ENCODE peak calls at places on chromosomes 16 and 17, in four cellular contexts. One of them, this sample, is unnamed.

GRCh38 chr16:546909-547770 is 13.1 kb upstream of the PRR35 start:
- DNase-seq in NCI-H82: peak; percentile 69
- DNase-seq in stimulated activated CD4-positive, alpha-beta T cell treated with anti-CD3 and anti-CD28 coated beads, Interleukin-15, amount 100 ng/mL, for 1 hour: no peak
- DNase-seq in Daoy: peak; percentile 77
- DNase-seq in this sample: no peak

GRCh38 chr16:67163164-67163902 is 1.2 kb upstream of the HSF4 start:
- DNase-seq in NCI-H82: peak; percentile 53
- DNase-seq in stimulated activated CD4-positive, alpha-beta T cell treated with anti-CD3 and anti-CD28 coated beads, Interleukin-15, amount 100 ng/mL, for 1 hour: no peak
- DNase-seq in Daoy: peak; percentile 39
- DNase-seq in this sample: no peak

GRCh38 chr16:48862087-48862532 is 252.1 kb upstream of the N4BP1 start:
- DNase-seq in NCI-H82: peak; percentile 0
- DNase-seq in stimulated activated CD4-positive, alpha-beta T cell treated with anti-CD3 and anti-CD28 coated beads, Interleukin-15, amount 100 ng/mL, for 1 hour: no peak
- DNase-seq in Daoy: peak; percentile 54
- DNase-seq in this sample: no peak

GRCh38 chr16:89431158-89431584 is 59.2 kb downstream of the ANKRD11 start:
- DNase-seq in NCI-H82: no peak
- DNase-seq in stimulated activated CD4-positive, alpha-beta T cell treated with anti-CD3 and anti-CD28 coated beads, Interleukin-15, amount 100 ng/mL, for 1 hour: no peak
- DNase-seq in Daoy: no peak
- DNase-seq in this sample: no peak

GRCh38 chr16:49580751-49581303 is 207.2 kb downstream of the C16orf78 start:
- DNase-seq in NCI-H82: no peak
- DNase-seq in stimulated activated CD4-positive, alpha-beta T cell treated with anti-CD3 and anti-CD28 coated beads, Interleukin-15, amount 100 ng/mL, for 1 hour: no peak
- DNase-seq in Daoy: no peak
- DNase-seq in this sample: no peak

GRCh38 chr16:84828322-84828721 is 8.5 kb downstream of the CRISPLD2 start:
- DNase-seq in NCI-H82: no peak
- DNase-seq in stimulated activated CD4-positive, alpha-beta T cell treated with anti-CD3 and anti-CD28 coated beads, Interleukin-15, amount 100 ng/mL, for 1 hour: no peak
- DNase-seq in Daoy: no peak
- DNase-seq in this sample: no peak

GRCh38 chr17:78921437-78921971 is 3.7 kb downstream of the TIMP2 start:
- DNase-seq in NCI-H82: peak; percentile 39
- DNase-seq in stimulated activated CD4-positive, alpha-beta T cell treated with anti-CD3 and anti-CD28 coated beads, Interleukin-15, amount 100 ng/mL, for 1 hour: no peak
- DNase-seq in Daoy: no peak
- DNase-seq in this sample: no peak

GRCh38 chr17:10557422-10557821 is 8.0 kb upstream of the MYH2 start:
- DNase-seq in NCI-H82: no peak
- DNase-seq in stimulated activated CD4-positive, alpha-beta T cell treated with anti-CD3 and anti-CD28 coated beads, Interleukin-15, amount 100 ng/mL, for 1 hour: no peak
- DNase-seq in Daoy: no peak
- DNase-seq in this sample: no peak

GRCh38 chr16:85168732-85169256 is 56.5 kb upstream of the CIBAR2 start:
- DNase-seq in NCI-H82: peak; percentile 65
- DNase-seq in stimulated activated CD4-positive, alpha-beta T cell treated with anti-CD3 and anti-CD28 coated beads, Interleukin-15, amount 100 ng/mL, for 1 hour: no peak
- DNase-seq in Daoy: peak; percentile 57
- DNase-seq in this sample: no peak

GRCh38 chr16:16143038-16143763 is 80.1 kb downstream of the ABCC6 start:
- DNase-seq in NCI-H82: peak; percentile 61
- DNase-seq in stimulated activated CD4-positive, alpha-beta T cell treated with anti-CD3 and anti-CD28 coated beads, Interleukin-15, amount 100 ng/mL, for 1 hour: no peak
- DNase-seq in Daoy: no peak
- DNase-seq in this sample: no peak

GRCh38 chr16:89293276-89294143 is 76.0 kb downstream of the ZNF778 start:
- DNase-seq in NCI-H82: no peak
- DNase-seq in stimulated activated CD4-positive, alpha-beta T cell treated with anti-CD3 and anti-CD28 coated beads, Interleukin-15, amount 100 ng/mL, for 1 hour: no peak
- DNase-seq in Daoy: no peak
- DNase-seq in this sample: no peak

GRCh38 chr16:18788828-18789514 is 1.2 kb downstream of the RPS15A start:
- DNase-seq in NCI-H82: no peak
- DNase-seq in stimulated activated CD4-positive, alpha-beta T cell treated with anti-CD3 and anti-CD28 coated beads, Interleukin-15, amount 100 ng/mL, for 1 hour: no peak
- DNase-seq in Daoy: no peak
- DNase-seq in this sample: no peak

GRCh38 chr16:89283449-89283848 is 65.9 kb downstream of the ZNF778 start:
- DNase-seq in NCI-H82: no peak
- DNase-seq in stimulated activated CD4-positive, alpha-beta T cell treated with anti-CD3 and anti-CD28 coated beads, Interleukin-15, amount 100 ng/mL, for 1 hour: no peak
- DNase-seq in Daoy: no peak
- DNase-seq in this sample: no peak

GRCh38 chr17:27565874-27566672 is 64.9 kb upstream of the LGALS9 start:
- DNase-seq in NCI-H82: no peak
- DNase-seq in stimulated activated CD4-positive, alpha-beta T cell treated with anti-CD3 and anti-CD28 coated beads, Interleukin-15, amount 100 ng/mL, for 1 hour: no peak
- DNase-seq in Daoy: peak; percentile 59
- DNase-seq in this sample: no peak

GRCh38 chr17:47291242-47291873 is 32.4 kb upstream of the EFCAB13 start:
- DNase-seq in NCI-H82: no peak
- DNase-seq in stimulated activated CD4-positive, alpha-beta T cell treated with anti-CD3 and anti-CD28 coated beads, Interleukin-15, amount 100 ng/mL, for 1 hour: no peak
- DNase-seq in Daoy: no peak
- DNase-seq in this sample: no peak

GRCh38 chr16:27441276-27441675 is 39.3 kb downstream of the IL21R start:
- DNase-seq in NCI-H82: no peak
- DNase-seq in stimulated activated CD4-positive, alpha-beta T cell treated with anti-CD3 and anti-CD28 coated beads, Interleukin-15, amount 100 ng/mL, for 1 hour: no peak
- DNase-seq in Daoy: no peak
- DNase-seq in this sample: no peak

GRCh38 chr17:17900615-17901520 is 64.1 kb upstream of the SREBF1 start:
- DNase-seq in NCI-H82: no peak
- DNase-seq in stimulated activated CD4-positive, alpha-beta T cell treated with anti-CD3 and anti-CD28 coated beads, Interleukin-15, amount 100 ng/mL, for 1 hour: no peak
- DNase-seq in Daoy: peak; percentile 94
- DNase-seq in this sample: no peak

GRCh38 chr16:13866073-13866472 is 53.9 kb upstream of the ERCC4 start:
- DNase-seq in NCI-H82: peak; percentile 79
- DNase-seq in stimulated activated CD4-positive, alpha-beta T cell treated with anti-CD3 and anti-CD28 coated beads, Interleukin-15, amount 100 ng/mL, for 1 hour: no peak
- DNase-seq in Daoy: peak; percentile 79
- DNase-seq in this sample: no peak

This sample was measured in central memory CD8-positive, alpha-beta T cell.